ENCODE peak calls at places on chromosome 11, in five cellular contexts. A, W, S, I and L are unnamed samples.

GRCh38 chr11:13760115-13760514 is 91.6 kb downstream of the FAR1 start:
- DNase-seq in S (no peak), A (no peak), W (no peak), I (peak), L (no peak)

GRCh38 chr11:64877390-64878222 is 815 bp downstream of the EHD1 start:
- DNase-seq in A (peak), W (peak), I (no peak), S (no peak), L (no peak)

GRCh38 chr11:123450593-123450992 is 20.5 kb downstream of the GRAMD1B start:
- DNase-seq in I (peak), S (no peak), W (no peak), A (no peak), L (no peak)

GRCh38 chr11:72225411-72225951 is 914 bp downstream of the INPPL1 start:
- DNase-seq in A (peak), I (no peak), S (no peak), W (peak), L (no peak)

GRCh38 chr11:75242722-75243600 is 2.4 kb downstream of the TPBGL start:
- DNase-seq in W (no peak), I (no peak), A (no peak), S (no peak), L (no peak)

GRCh38 chr11:15594607-15595006 is 479.9 kb downstream of the INSC start:
- DNase-seq in W (no peak), A (no peak), I (no peak), S (no peak), L (no peak)

GRCh38 chr11:75369846-75370245 is 18.4 kb upstream of the ARRB1 start:
- DNase-seq in S (no peak), W (no peak), I (no peak), A (no peak), L (no peak)

GRCh38 chr11:76159983-76160661 is 46.2 kb downstream of the WNT11 start:
- DNase-seq in W (no peak), I (no peak), A (no peak), S (peak), L (no peak)

GRCh38 chr11:69278091-69278867 is 15.7 kb upstream of the MYEOV start:
- DNase-seq in I (no peak), A (no peak), W (no peak), S (no peak), L (no peak)

GRCh38 chr11:69971741-69972140 is 106.4 kb upstream of the ANO1 start:
- DNase-seq in A (no peak), I (no peak), W (no peak), S (no peak), L (no peak)

GRCh38 chr11:35014352-35014751 is 97.9 kb downstream of the PDHX start:
- DNase-seq in S (no peak), W (no peak), A (no peak), I (peak), L (no peak)

GRCh38 chr11:113567867-113568266 is 92.7 kb upstream of the DRD2 start:
- DNase-seq in S (no peak), I (no peak), W (no peak), A (no peak), L (no peak)

GRCh38 chr11:86151188-86152005 is 82.5 kb upstream of the PICALM start:
- DNase-seq in A (no peak), I (peak), W (no peak), S (no peak), L (no peak)

GRCh38 chr11:94593030-94593429 is 25.9 kb downstream of the PIWIL4 start:
- DNase-seq in I (peak), S (no peak), A (no peak), W (no peak), L (no peak)

GRCh38 chr11:92693146-92693545 is 276.3 kb upstream of the MTNR1B start:
- DNase-seq in S (no peak), I (peak), W (no peak), A (no peak), L (no peak)

GRCh38 chr11:115665958-115666357 is 161.7 kb upstream of the CADM1 start:
- DNase-seq in I (peak), S (no peak), A (no peak), W (no peak), L (no peak)

GRCh38 chr11:112132737-112133136 is 31.2 kb downstream of the IL18 start:
- DNase-seq in A (no peak), S (no peak), W (no peak), I (no peak), L (no peak)

GRCh38 chr11:134014502-134014901 is 54.4 kb upstream of the JAM3 start:
- DNase-seq in W (no peak), A (no peak), I (peak), S (peak), L (no peak)

GRCh38 chr11:15897211-15897960 is 459.0 kb downstream of the SOX6 start:
- DNase-seq in W (no peak), A (no peak), S (no peak), I (peak), L (peak)

GRCh38 chr11:12243511-12243910 is 133.1 kb downstream of the MICAL2 start:
- DNase-seq in S (peak), I (no peak), W (no peak), A (no peak), L (no peak)

GRCh38 chr11:70048279-70049024 is 29.7 kb upstream of the ANO1 start:
- DNase-seq in W (no peak), I (no peak), S (no peak), A (no peak), L (no peak)